ENCODE peak calls at places on chromosome 12, in four cellular contexts. I is right cardiac atrium, N is astrocyte, L is breast epithelium. Y is an unnamed sample.

GRCh38 chr12:65294863-65295262 is 16.4 kb downstream of the MSRB3 start:
- DNase-seq in L (no peak), I (no peak), N (no peak), Y (no peak)

GRCh38 chr12:32889073-32889760 is 7.4 kb downstream of the PKP2 start:
- DNase-seq in I (no peak), L (no peak), N (peak; percentile 67), Y (no peak)

GRCh38 chr12:111173391-111174282 is 195.3 kb downstream of the PHETA1 start:
- DNase-seq in N (no peak), I (no peak), L (no peak), Y (no peak)

GRCh38 chr12:124509676-124510300 is 57.6 kb downstream of the NCOR2 start:
- DNase-seq in N (peak; percentile 90), L (peak; percentile 91), I (peak; percentile 80), Y (no peak)

GRCh38 chr12:1606021-1606622 is 11.7 kb upstream of the FBXL14 start:
- DNase-seq in N (peak; percentile 77), L (peak; percentile 83), I (peak; percentile 95), Y (peak; percentile 96)

GRCh38 chr12:69354561-69355187 is 4.9 kb upstream of the YEATS4 start:
- DNase-seq in L (no peak), N (no peak), I (no peak), Y (no peak)

GRCh38 chr12:57756406-57757341 is 1.8 kb downstream of the MARCHF9 start:
- DNase-seq in I (peak; percentile 79), L (no peak), N (no peak), Y (peak; percentile 72)

GRCh38 chr12:64610660-64611429 is 550 bp downstream of the RASSF3 start:
- DNase-seq in L (no peak), I (peak; percentile 89), N (peak; percentile 32), Y (peak; percentile 83)

GRCh38 chr12:44542716-44543115 is 333.4 kb downstream of the NELL2 start:
- DNase-seq in I (no peak), N (no peak), L (no peak), Y (no peak)

GRCh38 chr12:130079254-130079653 is 83.0 kb upstream of the FZD10 start:
- DNase-seq in L (no peak), I (no peak), N (no peak), Y (no peak)

GRCh38 chr12:51635371-51635770 is 44.3 kb downstream of the SCN8A start:
- DNase-seq in I (no peak), N (peak; percentile 50), L (no peak), Y (no peak)

GRCh38 chr12:51642286-51642685 is 51.3 kb downstream of the SCN8A start:
- DNase-seq in L (no peak), I (no peak), N (no peak), Y (no peak)

GRCh38 chr12:51636986-51637385 is 46.0 kb downstream of the SCN8A start:
- DNase-seq in L (no peak), N (no peak), I (no peak), Y (no peak)

GRCh38 chr12:51636581-51636980 is 45.5 kb downstream of the SCN8A start:
- DNase-seq in N (no peak), I (no peak), L (no peak), Y (no peak)

DNA sequence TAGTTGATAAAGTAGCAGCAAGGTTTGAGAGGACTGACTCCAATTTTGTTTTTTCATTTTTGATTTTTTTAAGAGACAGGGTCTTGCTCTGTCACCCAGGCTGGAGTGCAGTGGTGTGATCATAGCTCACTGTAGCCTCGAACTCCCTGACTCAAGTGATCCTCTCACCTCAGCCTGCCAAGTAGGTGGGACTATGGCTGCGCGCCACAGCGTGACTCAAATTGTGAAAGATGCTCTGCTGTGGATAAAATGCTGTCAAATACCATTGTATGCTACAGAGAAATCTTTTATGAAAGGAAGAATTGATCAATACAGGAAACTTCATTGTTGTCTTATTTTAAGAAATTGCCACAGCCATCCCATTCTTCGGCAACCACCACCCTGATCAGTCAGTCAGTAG is 48.3 kb downstream of the SCN8A start:
- DNase-seq in I (no peak), L (no peak), N (peak; percentile 54), Y (no peak)
- H3K27ac ChIP-seq in I (no peak overlapping the region), L (no peak overlapping the region), N (no peak overlapping the region), Y (no peak overlapping the region)

DNA sequence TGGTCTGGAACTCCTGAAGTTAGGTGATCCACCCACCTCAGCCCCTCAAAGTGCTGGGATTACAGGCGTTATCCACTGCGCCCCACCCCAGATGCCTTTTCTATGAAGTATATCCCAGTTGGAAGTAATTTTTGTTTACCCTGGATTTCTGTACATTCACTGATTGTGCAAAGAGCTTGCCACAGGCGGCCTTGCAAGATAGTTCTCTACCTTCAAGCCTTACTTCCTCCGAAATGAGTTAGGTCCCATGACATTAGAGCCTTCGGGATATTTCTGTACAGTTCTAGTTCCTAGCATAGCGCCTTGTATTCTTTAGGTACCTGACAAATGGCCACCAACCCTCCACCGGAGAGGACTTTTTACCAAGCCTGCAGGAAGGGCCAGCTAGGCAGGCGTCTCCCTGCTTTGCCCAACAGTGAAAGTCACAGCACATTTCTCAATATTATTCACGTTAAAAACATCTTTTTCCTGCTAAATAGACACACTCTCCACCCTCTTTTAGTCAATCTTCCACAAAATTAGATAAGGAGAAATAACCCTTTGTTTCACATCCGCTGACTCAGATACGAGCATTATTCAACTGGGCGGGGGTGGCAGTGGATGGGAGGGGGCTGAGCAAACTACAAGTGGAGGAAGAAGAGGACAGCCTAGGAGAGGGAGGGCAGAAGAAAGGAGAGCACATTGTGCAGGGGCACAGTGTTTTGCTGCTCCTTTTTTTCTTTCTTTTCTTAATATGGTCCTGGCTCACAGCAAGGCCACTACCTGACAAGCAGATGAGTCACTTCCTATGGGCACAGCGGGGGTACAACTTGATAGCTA is 40.0 kb upstream of the CAPRIN2 start:
- DNase-seq in N (peak; percentile 96), L (no peak), I (no peak), Y (no peak)
- H3K27ac ChIP-seq in N (peak overlapping the region; percentile 99), L (peak overlapping the region; percentile 56), I (peak overlapping the region; percentile 32), Y (no peak overlapping the region)

DNA sequence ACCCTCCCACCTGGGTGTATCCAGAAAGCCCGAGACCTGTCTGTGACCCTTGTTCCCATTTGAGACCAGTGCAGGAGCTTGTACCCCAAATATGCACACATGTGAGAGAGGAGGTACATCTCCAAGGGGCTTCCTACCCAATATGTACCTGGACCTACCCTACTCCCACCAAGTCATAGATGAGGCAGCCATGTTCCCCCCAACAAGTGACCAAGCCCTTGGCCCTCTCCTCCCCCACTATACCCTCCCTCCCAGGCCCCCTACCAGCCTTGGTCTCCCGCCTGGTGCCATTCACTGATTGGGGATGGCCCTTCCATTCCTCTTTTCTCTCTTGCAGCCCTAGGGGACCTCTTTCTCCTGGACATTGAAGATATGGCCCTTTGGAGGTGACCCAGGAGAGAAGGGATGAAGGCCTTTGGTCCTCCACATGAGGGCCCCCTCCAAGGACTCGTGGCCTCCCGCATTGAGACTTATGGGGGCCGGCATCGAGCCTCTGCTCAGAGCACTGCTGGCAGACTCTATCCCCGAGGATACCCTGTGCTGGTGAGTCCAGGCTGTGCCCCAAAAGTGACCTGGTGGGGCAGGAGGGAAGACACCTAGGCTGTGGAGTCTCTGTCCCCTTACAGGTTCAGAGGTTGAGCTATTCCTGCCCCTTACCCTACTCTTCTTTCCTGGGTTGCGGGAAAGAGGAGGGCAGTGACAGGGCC is 1.5 kb downstream of the PLEKHG6 start:
- DNase-seq in I (no peak), L (no peak), N (no peak), Y (no peak)
- H3K27ac ChIP-seq in I (no peak overlapping the region), L (peak overlapping the region; percentile 93), N (no peak overlapping the region), Y (peak overlapping the region; percentile 50)

GRCh38 chr12:27545666-27546065 is 21.7 kb downstream of the PPFIBP1 start:
- DNase-seq in N (peak; percentile 35), I (no peak), L (no peak), Y (no peak)
- H3K27ac ChIP-seq in N (no peak overlapping the region), I (peak overlapping the region; percentile 45), L (peak overlapping the region; percentile 56), Y (no peak overlapping the region)

GRCh38 chr12:81229718-81230117 is 151.8 kb downstream of the ACSS3 start:
- DNase-seq in N (no peak), L (no peak), I (no peak), Y (no peak)
- H3K27ac ChIP-seq in N (no peak overlapping the region), L (no peak overlapping the region), I (no peak overlapping the region), Y (no peak overlapping the region)